ENCODE peak calls at places on chromosome 22, in four cellular contexts. P is HTR-8/SVneo, M is ELF-1, Q is NAMALWA. W is an unnamed sample.

GRCh38 chr22:27881404-27881803 is 37.7 kb downstream of the PITPNB start:
- DNase-seq in P (no peak), M (no peak), Q (no peak), W (no peak)

GRCh38 chr22:46752911-46753310 is 9.5 kb upstream of the TBC1D22A start:
- DNase-seq in P (no peak), M (no peak), Q (no peak), W (no peak)

GRCh38 chr22:22074634-22075381 is 92.2 kb upstream of the TOP3B start:
- DNase-seq in P (no peak), M (no peak), Q (no peak), W (no peak)

GRCh38 chr22:40030757-40031092 is 36.0 kb downstream of the FAM83F start:
- DNase-seq in P (no peak), M (no peak), Q (no peak), W (peak)

GRCh38 chr22:26916236-26916635 is 258.8 kb downstream of the MIAT start:
- DNase-seq in P (no peak), M (no peak), Q (no peak), W (no peak)

GRCh38 chr22:40009953-40010751 is 15.4 kb downstream of the FAM83F start:
- DNase-seq in P (no peak), M (no peak), Q (no peak), W (no peak)

GRCh38 chr22:44550666-44551491 is 52.8 kb upstream of the RTL6 start:
- DNase-seq in P (peak), M (peak), Q (no peak), W (no peak)

GRCh38 chr22:37276771-37277170 is 5.5 kb upstream of the CYTH4 start:
- DNase-seq in P (no peak), M (no peak), Q (no peak), W (no peak)

GRCh38 chr22:26170795-26171194 is 1.5 kb downstream of the SEZ6L start:
- DNase-seq in P (no peak), M (peak), Q (no peak), W (peak)

GRCh38 chr22:38826386-38826785 is 17.4 kb downstream of the NPTXR start:
- DNase-seq in P (no peak), M (no peak), Q (no peak), W (no peak)

GRCh38 chr22:45671051-45671782 is 417 bp upstream of the ATXN10 start:
- DNase-seq in P (peak), M (peak), Q (no peak), W (no peak)

GRCh38 chr22:49660794-49661781 is 166.6 kb downstream of the BRD1 start:
- DNase-seq in P (no peak), M (no peak), Q (peak), W (no peak)

GRCh38 chr22:27783436-27784098 is 18.0 kb downstream of the MN1 start:
- DNase-seq in P (no peak), M (no peak), Q (no peak), W (no peak)

GRCh38 chr22:28574159-28574788 is 105.4 kb downstream of the TTC28 start:
- DNase-seq in P (no peak), M (no peak), Q (no peak), W (no peak)

GRCh38 chr22:29080061-29080975 is 7.5 kb downstream of the KREMEN1 start:
- DNase-seq in P (no peak), M (no peak), Q (peak), W (peak)

GRCh38 chr22:18000441-18001039 is 23.8 kb downstream of the MICAL3 start:
- DNase-seq in P (peak), M (peak), Q (peak), W (peak)

GRCh38 chr22:17430298-17430900 is 61.1 kb downstream of the CECR2 start:
- DNase-seq in P (no peak), M (no peak), Q (no peak), W (no peak)

GRCh38 chr22:28410050-28410816 is 269.4 kb downstream of the TTC28 start:
- DNase-seq in P (no peak), M (no peak), Q (no peak), W (peak)

GRCh38 chr22:30010789-30011405 is 69.4 kb upstream of the HORMAD2 start:
- DNase-seq in P (no peak), M (no peak), Q (no peak), W (no peak)

GRCh38 chr22:21047730-21048129 is 2.0 kb downstream of the LRRC74B start:
- DNase-seq in P (no peak), M (no peak), Q (no peak), W (no peak)

GRCh38 chr22:38318792-38319773 is 1.9 kb upstream of the CSNK1E start:
- DNase-seq in P (no peak), M (peak), Q (no peak), W (no peak)

GRCh38 chr22:49499433-49500075 is 328.1 kb downstream of the BRD1 start:
- DNase-seq in P (no peak), M (no peak), Q (no peak), W (no peak)

GRCh38 chr22:19576460-19577421 is 52.5 kb upstream of the CLDN5 start:
- DNase-seq in P (peak), M (peak), Q (no peak), W (peak)

W was measured in A673.